ENCODE peak calls at places on chromosomes 12 and 14, in six cellular contexts. One of them, this sample, is unnamed.

GRCh38 chr14:58643366-58643765 is 5.6 kb downstream of the DACT1 start:
- DNase-seq in AG20443: no peak
- DNase-seq in stimulated activated CD4-positive, alpha-beta T cell treated with anti-CD3 and anti-CD28 coated beads, Interleukin-4, amount 100 ng/mL, for 48 hours: no peak
- DNase-seq in activated naive CD4-positive, alpha-beta T cell: no peak
- DNase-seq in cerebellar cortex: peak
- DNase-seq in NCI-H2171 treated with DMSO at 0.1 percent for 48 hours: peak
- DNase-seq in this sample: no peak

GRCh38 chr12:47870175-47870781 is 34.5 kb downstream of the VDR start:
- DNase-seq in activated naive CD4-positive, alpha-beta T cell: no peak
- DNase-seq in AG20443: peak
- DNase-seq in NCI-H2171 treated with DMSO at 0.1 percent for 48 hours: no peak
- DNase-seq in stimulated activated CD4-positive, alpha-beta T cell treated with anti-CD3 and anti-CD28 coated beads, Interleukin-4, amount 100 ng/mL, for 48 hours: no peak
- DNase-seq in cerebellar cortex: peak
- DNase-seq in this sample: no peak

GRCh38 chr14:50542941-50543418 is 10.6 kb upstream of the MAP4K5 start:
- DNase-seq in activated naive CD4-positive, alpha-beta T cell: no peak
- DNase-seq in AG20443: peak
- DNase-seq in cerebellar cortex: peak
- DNase-seq in NCI-H2171 treated with DMSO at 0.1 percent for 48 hours: peak
- DNase-seq in stimulated activated CD4-positive, alpha-beta T cell treated with anti-CD3 and anti-CD28 coated beads, Interleukin-4, amount 100 ng/mL, for 48 hours: peak
- DNase-seq in this sample: no peak

GRCh38 chr12:70659077-70659606 is 21.9 kb upstream of the PTPRB start:
- DNase-seq in activated naive CD4-positive, alpha-beta T cell: no peak
- DNase-seq in stimulated activated CD4-positive, alpha-beta T cell treated with anti-CD3 and anti-CD28 coated beads, Interleukin-4, amount 100 ng/mL, for 48 hours: no peak
- DNase-seq in NCI-H2171 treated with DMSO at 0.1 percent for 48 hours: no peak
- DNase-seq in cerebellar cortex: no peak
- DNase-seq in AG20443: no peak
- DNase-seq in this sample: no peak

GRCh38 chr12:67434653-67435375 is 165.7 kb downstream of the CAND1 start:
- DNase-seq in AG20443: peak
- DNase-seq in cerebellar cortex: no peak
- DNase-seq in NCI-H2171 treated with DMSO at 0.1 percent for 48 hours: no peak
- DNase-seq in stimulated activated CD4-positive, alpha-beta T cell treated with anti-CD3 and anti-CD28 coated beads, Interleukin-4, amount 100 ng/mL, for 48 hours: no peak
- DNase-seq in activated naive CD4-positive, alpha-beta T cell: no peak
- DNase-seq in this sample: no peak

GRCh38 chr12:50221228-50222008 is 54.2 kb upstream of the CERS5 start:
- DNase-seq in activated naive CD4-positive, alpha-beta T cell: no peak
- DNase-seq in stimulated activated CD4-positive, alpha-beta T cell treated with anti-CD3 and anti-CD28 coated beads, Interleukin-4, amount 100 ng/mL, for 48 hours: no peak
- DNase-seq in cerebellar cortex: peak
- DNase-seq in AG20443: peak
- DNase-seq in NCI-H2171 treated with DMSO at 0.1 percent for 48 hours: peak
- DNase-seq in this sample: no peak

GRCh38 chr14:56810341-56810740 is at the start of gene OTX2:
- DNase-seq in stimulated activated CD4-positive, alpha-beta T cell treated with anti-CD3 and anti-CD28 coated beads, Interleukin-4, amount 100 ng/mL, for 48 hours: no peak
- DNase-seq in cerebellar cortex: peak
- DNase-seq in activated naive CD4-positive, alpha-beta T cell: no peak
- DNase-seq in AG20443: no peak
- DNase-seq in NCI-H2171 treated with DMSO at 0.1 percent for 48 hours: no peak
- DNase-seq in this sample: no peak

GRCh38 chr14:30864934-30865333 is 9.4 kb upstream of the COCH start:
- DNase-seq in stimulated activated CD4-positive, alpha-beta T cell treated with anti-CD3 and anti-CD28 coated beads, Interleukin-4, amount 100 ng/mL, for 48 hours: no peak
- DNase-seq in AG20443: no peak
- DNase-seq in cerebellar cortex: no peak
- DNase-seq in NCI-H2171 treated with DMSO at 0.1 percent for 48 hours: no peak
- DNase-seq in activated naive CD4-positive, alpha-beta T cell: no peak
- DNase-seq in this sample: no peak

GRCh38 chr12:57803317-57803893 is 15.1 kb downstream of the AVIL start:
- DNase-seq in activated naive CD4-positive, alpha-beta T cell: no peak
- DNase-seq in AG20443: peak
- DNase-seq in stimulated activated CD4-positive, alpha-beta T cell treated with anti-CD3 and anti-CD28 coated beads, Interleukin-4, amount 100 ng/mL, for 48 hours: peak
- DNase-seq in cerebellar cortex: peak
- DNase-seq in NCI-H2171 treated with DMSO at 0.1 percent for 48 hours: peak
- DNase-seq in this sample: no peak

GRCh38 chr12:56601503-56601902 is 28.6 kb downstream of the BAZ2A start:
- DNase-seq in cerebellar cortex: peak
- DNase-seq in stimulated activated CD4-positive, alpha-beta T cell treated with anti-CD3 and anti-CD28 coated beads, Interleukin-4, amount 100 ng/mL, for 48 hours: peak
- DNase-seq in AG20443: peak
- DNase-seq in NCI-H2171 treated with DMSO at 0.1 percent for 48 hours: no peak
- DNase-seq in activated naive CD4-positive, alpha-beta T cell: no peak
- DNase-seq in this sample: no peak

GRCh38 chr12:116172224-116172849 is 105.2 kb downstream of the MED13L start:
- DNase-seq in AG20443: no peak
- DNase-seq in stimulated activated CD4-positive, alpha-beta T cell treated with anti-CD3 and anti-CD28 coated beads, Interleukin-4, amount 100 ng/mL, for 48 hours: peak
- DNase-seq in activated naive CD4-positive, alpha-beta T cell: no peak
- DNase-seq in cerebellar cortex: no peak
- DNase-seq in NCI-H2171 treated with DMSO at 0.1 percent for 48 hours: no peak
- DNase-seq in this sample: no peak

GRCh38 chr14:33463731-33464130 is 487.1 kb downstream of the EGLN3 start:
- DNase-seq in AG20443: no peak
- DNase-seq in NCI-H2171 treated with DMSO at 0.1 percent for 48 hours: no peak
- DNase-seq in stimulated activated CD4-positive, alpha-beta T cell treated with anti-CD3 and anti-CD28 coated beads, Interleukin-4, amount 100 ng/mL, for 48 hours: no peak
- DNase-seq in activated naive CD4-positive, alpha-beta T cell: no peak
- DNase-seq in cerebellar cortex: no peak
- DNase-seq in this sample: no peak

GRCh38 chr14:61470261-61470953 is 149.0 kb downstream of the PRKCH start:
- DNase-seq in stimulated activated CD4-positive, alpha-beta T cell treated with anti-CD3 and anti-CD28 coated beads, Interleukin-4, amount 100 ng/mL, for 48 hours: no peak
- DNase-seq in AG20443: peak
- DNase-seq in activated naive CD4-positive, alpha-beta T cell: no peak
- DNase-seq in cerebellar cortex: peak
- DNase-seq in NCI-H2171 treated with DMSO at 0.1 percent for 48 hours: peak
- DNase-seq in this sample: no peak

GRCh38 chr14:73740921-73741326 is 26.7 kb upstream of the PNMA1 start:
- DNase-seq in stimulated activated CD4-positive, alpha-beta T cell treated with anti-CD3 and anti-CD28 coated beads, Interleukin-4, amount 100 ng/mL, for 48 hours: no peak
- DNase-seq in activated naive CD4-positive, alpha-beta T cell: no peak
- DNase-seq in AG20443: peak
- DNase-seq in NCI-H2171 treated with DMSO at 0.1 percent for 48 hours: no peak
- DNase-seq in cerebellar cortex: no peak
- DNase-seq in this sample: no peak

GRCh38 chr12:107320031-107320928 is 226.9 kb upstream of the CRY1 start:
- DNase-seq in AG20443: peak
- DNase-seq in stimulated activated CD4-positive, alpha-beta T cell treated with anti-CD3 and anti-CD28 coated beads, Interleukin-4, amount 100 ng/mL, for 48 hours: peak
- DNase-seq in NCI-H2171 treated with DMSO at 0.1 percent for 48 hours: peak
- DNase-seq in activated naive CD4-positive, alpha-beta T cell: peak
- DNase-seq in cerebellar cortex: peak
- DNase-seq in this sample: no peak

GRCh38 chr12:34299802-34300193 is 277.5 kb downstream of the ALG10 start:
- DNase-seq in activated naive CD4-positive, alpha-beta T cell: no peak
- DNase-seq in stimulated activated CD4-positive, alpha-beta T cell treated with anti-CD3 and anti-CD28 coated beads, Interleukin-4, amount 100 ng/mL, for 48 hours: no peak
- DNase-seq in cerebellar cortex: no peak
- DNase-seq in NCI-H2171 treated with DMSO at 0.1 percent for 48 hours: no peak
- DNase-seq in AG20443: no peak
- DNase-seq in this sample: no peak

GRCh38 chr12:26359576-26359975 is 164.2 kb downstream of the SSPN start:
- DNase-seq in activated naive CD4-positive, alpha-beta T cell: no peak
- DNase-seq in cerebellar cortex: no peak
- DNase-seq in stimulated activated CD4-positive, alpha-beta T cell treated with anti-CD3 and anti-CD28 coated beads, Interleukin-4, amount 100 ng/mL, for 48 hours: no peak
- DNase-seq in AG20443: no peak
- DNase-seq in NCI-H2171 treated with DMSO at 0.1 percent for 48 hours: no peak
- DNase-seq in this sample: no peak

GRCh38 chr12:109589240-109589590 is 15.6 kb downstream of the MVK start:
- DNase-seq in AG20443: no peak
- DNase-seq in NCI-H2171 treated with DMSO at 0.1 percent for 48 hours: no peak
- DNase-seq in cerebellar cortex: no peak
- DNase-seq in stimulated activated CD4-positive, alpha-beta T cell treated with anti-CD3 and anti-CD28 coated beads, Interleukin-4, amount 100 ng/mL, for 48 hours: no peak
- DNase-seq in activated naive CD4-positive, alpha-beta T cell: no peak
- DNase-seq in this sample: no peak

GRCh38 chr12:54215990-54216579 is 27.3 kb upstream of the SMUG1 start:
- DNase-seq in NCI-H2171 treated with DMSO at 0.1 percent for 48 hours: no peak
- DNase-seq in AG20443: no peak
- DNase-seq in cerebellar cortex: no peak
- DNase-seq in stimulated activated CD4-positive, alpha-beta T cell treated with anti-CD3 and anti-CD28 coated beads, Interleukin-4, amount 100 ng/mL, for 48 hours: no peak
- DNase-seq in activated naive CD4-positive, alpha-beta T cell: no peak
- DNase-seq in this sample: no peak

GRCh38 chr14:21734457-21735074 is 60.9 kb upstream of the OR4E1 start:
- DNase-seq in NCI-H2171 treated with DMSO at 0.1 percent for 48 hours: peak
- DNase-seq in activated naive CD4-positive, alpha-beta T cell: no peak
- DNase-seq in AG20443: no peak
- DNase-seq in stimulated activated CD4-positive, alpha-beta T cell treated with anti-CD3 and anti-CD28 coated beads, Interleukin-4, amount 100 ng/mL, for 48 hours: no peak
- DNase-seq in cerebellar cortex: peak
- DNase-seq in this sample: no peak

GRCh38 chr12:10708862-10709261 is 14.3 kb downstream of the YBX3 start:
- DNase-seq in AG20443: no peak
- DNase-seq in NCI-H2171 treated with DMSO at 0.1 percent for 48 hours: no peak
- DNase-seq in cerebellar cortex: no peak
- DNase-seq in activated naive CD4-positive, alpha-beta T cell: no peak
- DNase-seq in stimulated activated CD4-positive, alpha-beta T cell treated with anti-CD3 and anti-CD28 coated beads, Interleukin-4, amount 100 ng/mL, for 48 hours: no peak
- DNase-seq in this sample: no peak

GRCh38 chr12:28130625-28131598 is 59.3 kb upstream of the CCDC91 start:
- DNase-seq in cerebellar cortex: no peak
- DNase-seq in stimulated activated CD4-positive, alpha-beta T cell treated with anti-CD3 and anti-CD28 coated beads, Interleukin-4, amount 100 ng/mL, for 48 hours: no peak
- DNase-seq in AG20443: peak
- DNase-seq in NCI-H2171 treated with DMSO at 0.1 percent for 48 hours: no peak
- DNase-seq in activated naive CD4-positive, alpha-beta T cell: no peak
- DNase-seq in this sample: no peak

GRCh38 chr12:121838096-121838495 is 20.6 kb downstream of the HPD start:
- DNase-seq in AG20443: no peak
- DNase-seq in stimulated activated CD4-positive, alpha-beta T cell treated with anti-CD3 and anti-CD28 coated beads, Interleukin-4, amount 100 ng/mL, for 48 hours: no peak
- DNase-seq in NCI-H2171 treated with DMSO at 0.1 percent for 48 hours: no peak
- DNase-seq in activated naive CD4-positive, alpha-beta T cell: no peak
- DNase-seq in cerebellar cortex: no peak
- DNase-seq in this sample: no peak

GRCh38 chr12:128992550-128992949 is 139.3 kb downstream of the GLT1D1 start:
- DNase-seq in stimulated activated CD4-positive, alpha-beta T cell treated with anti-CD3 and anti-CD28 coated beads, Interleukin-4, amount 100 ng/mL, for 48 hours: no peak
- DNase-seq in cerebellar cortex: no peak
- DNase-seq in activated naive CD4-positive, alpha-beta T cell: no peak
- DNase-seq in AG20443: no peak
- DNase-seq in NCI-H2171 treated with DMSO at 0.1 percent for 48 hours: no peak
- DNase-seq in this sample: no peak

This sample was measured in esophagus squamous epithelium.